ENCODE peak calls at places on chromosome 17, in seven cellular contexts. One of them, this sample, is unnamed.

GRCh38 chr17:14699569-14700190 is 398.8 kb downstream of the HS3ST3B1 start:
- DNase-seq in kidney glomerular epithelial cell: no peak
- DNase-seq in AG10803: no peak
- DNase-seq in activated naive CD8-positive, alpha-beta T cell treated with anti-CD3 and anti-CD28 coated beads, Interleukin-2, amount 50 U/mL, for 24 hours: no peak
- DNase-seq in NCI-H1105: no peak
- DNase-seq in D721Med: no peak
- DNase-seq in DMS153: no peak
- DNase-seq in this sample: no peak

GRCh38 chr17:15965510-15965909 is 20.6 kb downstream of the ADORA2B start:
- DNase-seq in kidney glomerular epithelial cell: no peak
- DNase-seq in AG10803: no peak
- DNase-seq in activated naive CD8-positive, alpha-beta T cell treated with anti-CD3 and anti-CD28 coated beads, Interleukin-2, amount 50 U/mL, for 24 hours: no peak
- DNase-seq in NCI-H1105: no peak
- DNase-seq in D721Med: no peak
- DNase-seq in DMS153: no peak
- DNase-seq in this sample: no peak

GRCh38 chr17:47967607-47968252 is 3.2 kb upstream of the CDK5RAP3 start:
- DNase-seq in kidney glomerular epithelial cell: peak
- DNase-seq in AG10803: peak
- DNase-seq in activated naive CD8-positive, alpha-beta T cell treated with anti-CD3 and anti-CD28 coated beads, Interleukin-2, amount 50 U/mL, for 24 hours: no peak
- DNase-seq in NCI-H1105: no peak
- DNase-seq in D721Med: no peak
- DNase-seq in DMS153: no peak
- DNase-seq in this sample: no peak

GRCh38 chr17:148757-149156 is 11.4 kb downstream of the SCGB1C2 start:
- DNase-seq in kidney glomerular epithelial cell: no peak
- DNase-seq in AG10803: no peak
- DNase-seq in activated naive CD8-positive, alpha-beta T cell treated with anti-CD3 and anti-CD28 coated beads, Interleukin-2, amount 50 U/mL, for 24 hours: no peak
- DNase-seq in NCI-H1105: no peak
- DNase-seq in D721Med: no peak
- DNase-seq in DMS153: no peak
- DNase-seq in this sample: no peak

GRCh38 chr17:33049781-33050414 is 58.3 kb downstream of the SPACA3 start:
- DNase-seq in kidney glomerular epithelial cell: peak
- DNase-seq in AG10803: peak
- DNase-seq in activated naive CD8-positive, alpha-beta T cell treated with anti-CD3 and anti-CD28 coated beads, Interleukin-2, amount 50 U/mL, for 24 hours: peak
- DNase-seq in NCI-H1105: peak
- DNase-seq in D721Med: no peak
- DNase-seq in DMS153: peak
- DNase-seq in this sample: no peak

GRCh38 chr17:72719582-72720493 is 372.6 kb downstream of the SLC39A11 start:
- DNase-seq in kidney glomerular epithelial cell: no peak
- DNase-seq in AG10803: no peak
- DNase-seq in activated naive CD8-positive, alpha-beta T cell treated with anti-CD3 and anti-CD28 coated beads, Interleukin-2, amount 50 U/mL, for 24 hours: peak
- DNase-seq in NCI-H1105: no peak
- DNase-seq in D721Med: no peak
- DNase-seq in DMS153: no peak
- DNase-seq in this sample: no peak

GRCh38 chr17:68600881-68601564 is at the start of gene FAM20A:
- DNase-seq in kidney glomerular epithelial cell: no peak
- DNase-seq in AG10803: peak
- DNase-seq in activated naive CD8-positive, alpha-beta T cell treated with anti-CD3 and anti-CD28 coated beads, Interleukin-2, amount 50 U/mL, for 24 hours: peak
- DNase-seq in NCI-H1105: no peak
- DNase-seq in D721Med: peak
- DNase-seq in DMS153: no peak
- DNase-seq in this sample: no peak

GRCh38 chr17:65359016-65359415 is 202.4 kb downstream of the AXIN2 start:
- DNase-seq in kidney glomerular epithelial cell: peak
- DNase-seq in AG10803: peak
- DNase-seq in activated naive CD8-positive, alpha-beta T cell treated with anti-CD3 and anti-CD28 coated beads, Interleukin-2, amount 50 U/mL, for 24 hours: peak
- DNase-seq in NCI-H1105: no peak
- DNase-seq in D721Med: no peak
- DNase-seq in DMS153: no peak
- DNase-seq in this sample: no peak

GRCh38 chr17:30476726-30477082 is 504 bp upstream of the GOSR1 start:
- DNase-seq in kidney glomerular epithelial cell: peak
- DNase-seq in AG10803: peak
- DNase-seq in activated naive CD8-positive, alpha-beta T cell treated with anti-CD3 and anti-CD28 coated beads, Interleukin-2, amount 50 U/mL, for 24 hours: peak
- DNase-seq in NCI-H1105: no peak
- DNase-seq in D721Med: no peak
- DNase-seq in DMS153: no peak
- DNase-seq in this sample: no peak

GRCh38 chr17:79658811-79659207 is 48.0 kb upstream of the RBFOX3 start:
- DNase-seq in kidney glomerular epithelial cell: no peak
- DNase-seq in AG10803: peak
- DNase-seq in activated naive CD8-positive, alpha-beta T cell treated with anti-CD3 and anti-CD28 coated beads, Interleukin-2, amount 50 U/mL, for 24 hours: no peak
- DNase-seq in NCI-H1105: no peak
- DNase-seq in D721Med: no peak
- DNase-seq in DMS153: peak
- DNase-seq in this sample: no peak

GRCh38 chr17:36877001-36877400 is 60.3 kb upstream of the LHX1 start:
- DNase-seq in kidney glomerular epithelial cell: no peak
- DNase-seq in AG10803: no peak
- DNase-seq in activated naive CD8-positive, alpha-beta T cell treated with anti-CD3 and anti-CD28 coated beads, Interleukin-2, amount 50 U/mL, for 24 hours: no peak
- DNase-seq in NCI-H1105: no peak
- DNase-seq in D721Med: no peak
- DNase-seq in DMS153: no peak
- DNase-seq in this sample: no peak